ENCODE peak calls at places on chromosomes 12 and 14, in nine cellular contexts. Y is K562, S is ovary, G is stomach, Z is tibial nerve, J is HepG2, Q is A549, D is sigmoid colon, L is SK-N-SH. N is an unnamed sample.

GRCh38 chr12:71710276-71711125 is 24.6 kb downstream of the TMEM19 start:
- DNase-seq in J (peak), Y (peak), G (no peak), Q (peak), S (no peak), Z (no peak), L (no peak), D (no peak), N (no peak)

GRCh38 chr14:74531467-74531866 is 37.9 kb downstream of the ISCA2 start:
- DNase-seq in Q (peak), L (peak), G (peak), S (no peak), Z (no peak), D (no peak), Y (peak), J (peak), N (peak)

GRCh38 chr14:93520053-93520607 is 89.4 kb downstream of the UNC79 start:
- DNase-seq in S (no peak), D (no peak), L (no peak), Z (no peak), Q (no peak), G (no peak), J (no peak), Y (no peak), N (no peak)

GRCh38 chr12:1782215-1782614 is 38.1 kb upstream of the LRTM2 start:
- DNase-seq in J (no peak), Z (no peak), Q (no peak), L (no peak), S (no peak), D (no peak), G (no peak), Y (no peak), N (no peak)

GRCh38 chr12:93813972-93814821 is 137.0 kb downstream of the CRADD start:
- DNase-seq in J (peak), S (peak), Q (no peak), G (peak), L (no peak), Y (peak), Z (peak), D (peak), N (peak)

GRCh38 chr12:67698711-67699603 is 50.4 kb downstream of the DYRK2 start:
- DNase-seq in J (no peak), G (no peak), S (no peak), Y (no peak), Q (no peak), Z (no peak), D (no peak), L (no peak), N (no peak)

GRCh38 chr14:64510825-64511679 is 6.5 kb downstream of the ZBTB1 start:
- DNase-seq in L (peak), Q (peak), Z (peak), Y (peak), G (peak), D (peak), J (peak), S (peak), N (peak)

GRCh38 chr12:115437061-115437567 is 753.1 kb upstream of the TBX3 start:
- DNase-seq in D (no peak), J (peak), L (no peak), Z (no peak), S (no peak), Q (no peak), Y (no peak), G (no peak), N (no peak)

GRCh38 chr14:23406244-23406643 is 1.8 kb downstream of the MYH6 start:
- DNase-seq in J (no peak), Q (no peak), G (no peak), Z (no peak), D (no peak), Y (no peak), L (no peak), S (no peak), N (no peak)

GRCh38 chr12:6866920-6867406 is 368 bp upstream of the TPI1 start:
- DNase-seq in D (no peak), L (no peak), Z (no peak), S (no peak), J (no peak), G (peak), Y (no peak), Q (no peak), N (no peak)

GRCh38 chr12:96258451-96258933 is 64.3 kb downstream of the ELK3 start:
- DNase-seq in J (no peak), L (no peak), Q (no peak), G (no peak), Y (no peak), D (no peak), Z (no peak), S (peak), N (no peak)

GRCh38 chr14:65015391-65015790 is 28.7 kb downstream of the FNTB start:
- DNase-seq in D (no peak), G (no peak), S (no peak), J (no peak), Y (no peak), L (no peak), Q (no peak), Z (no peak), N (no peak)

GRCh38 chr14:88937706-88938105 is 113.3 kb downstream of the TTC8 start:
- DNase-seq in G (no peak), Y (no peak), D (no peak), S (no peak), L (no peak), J (no peak), Z (no peak), Q (no peak), N (no peak)

GRCh38 chr12:11836282-11836963 is 186.9 kb downstream of the ETV6 start:
- DNase-seq in Y (no peak), J (no peak), D (no peak), L (no peak), Z (no peak), S (no peak), Q (no peak), G (peak), N (peak)

GRCh38 chr14:22824711-22825359 is 4.9 kb upstream of the MRPL52 start:
- DNase-seq in D (peak), Q (peak), G (no peak), J (peak), Y (peak), Z (no peak), L (no peak), S (peak), N (no peak)

GRCh38 chr14:89378119-89378518 is 38.9 kb downstream of the FOXN3 start:
- DNase-seq in G (no peak), S (no peak), D (no peak), Z (no peak), L (no peak), J (no peak), Y (no peak), Q (peak), N (no peak)

GRCh38 chr12:87413784-87414183 is 615.4 kb downstream of the C12orf50 start:
- DNase-seq in L (peak), J (no peak), D (no peak), S (no peak), Q (no peak), G (no peak), Z (no peak), Y (no peak), N (no peak)

GRCh38 chr12:28650906-28651305 is 460.6 kb downstream of the CCDC91 start:
- DNase-seq in Z (no peak), G (no peak), Y (no peak), S (no peak), D (no peak), Q (no peak), J (no peak), L (no peak), N (no peak)

GRCh38 chr12:113063396-113064350 is 7.1 kb downstream of the DTX1 start:
- DNase-seq in S (no peak), G (no peak), D (no peak), Y (no peak), Q (no peak), J (no peak), Z (no peak), L (peak), N (no peak)

GRCh38 chr12:49874142-49874897 is 29.4 kb downstream of the FAIM2 start:
- DNase-seq in D (no peak), Z (no peak), Q (no peak), S (no peak), J (no peak), Y (no peak), L (no peak), G (no peak), N (no peak)

GRCh38 chr12:60123443-60124000 is 527.7 kb downstream of the SLC16A7 start:
- DNase-seq in J (no peak), G (no peak), Y (no peak), Q (no peak), Z (no peak), L (no peak), S (no peak), D (no peak), N (no peak)

GRCh38 chr12:87953257-87953860 is 75.8 kb downstream of the C12orf50 start:
- DNase-seq in Q (peak), J (peak), L (peak), Y (peak), Z (no peak), G (no peak), D (no peak), S (no peak), N (no peak)

GRCh38 chr14:86022031-86022629 is 492.2 kb downstream of the FLRT2 start:
- DNase-seq in G (no peak), S (no peak), Z (no peak), Y (no peak), J (no peak), Q (no peak), D (no peak), L (no peak), N (no peak)

GRCh38 chr12:122891661-122892525 is 4.0 kb downstream of the VPS37B start:
- DNase-seq in Y (peak), Q (no peak), G (no peak), L (no peak), D (no peak), S (no peak), J (no peak), Z (no peak), N (no peak)

GRCh38 chr14:55128386-55129085 is 516 bp upstream of the LGALS3 start:
- DNase-seq in L (no peak), Y (no peak), Q (no peak), J (no peak), Z (no peak), D (no peak), G (no peak), S (no peak), N (no peak)

GRCh38 chr14:55131782-55132181 is 2.7 kb downstream of the LGALS3 start:
- DNase-seq in Y (no peak), S (peak), Q (no peak), L (no peak), J (no peak), Z (no peak), G (no peak), D (no peak), N (peak)

GRCh38 chr14:55129086-55129427 is at the start of gene LGALS3:
- DNase-seq in Y (peak), Q (peak), S (peak), G (peak), Z (peak), D (peak), L (peak), J (no peak), N (peak)

GRCh38 chr14:55129428-55130193 is 559 bp downstream of the LGALS3 start:
- DNase-seq in Z (peak), G (peak), J (peak), D (peak), Y (no peak), S (peak), Q (peak), L (peak), N (peak)

DNA sequence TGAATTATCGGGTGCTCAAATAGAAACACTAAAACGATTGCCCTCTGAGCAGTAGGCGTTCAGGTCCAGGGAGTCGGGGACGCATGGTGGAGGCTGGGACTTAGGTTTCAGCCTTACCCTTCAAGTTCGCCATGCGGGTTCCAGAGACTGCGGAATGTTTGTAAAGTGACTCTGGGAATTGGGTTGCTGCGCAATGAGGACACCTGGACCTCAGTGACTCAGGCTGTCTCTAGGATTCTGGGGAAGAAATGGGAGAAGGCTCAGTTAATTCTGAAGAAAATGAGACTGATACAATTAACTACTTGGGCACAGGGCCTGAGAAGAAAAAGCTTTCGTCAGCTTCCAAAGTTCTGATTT is 1.1 kb downstream of the LGALS3 start:
- DNase-seq in Z (no peak), G (peak), Q (peak), Y (no peak), L (no peak), D (no peak), S (no peak), J (peak), N (no peak)
- TF ChIP-seq EP300 in Z (no peak), G (no peak), Q (no peak), Y (no peak), L (no peak), D (no peak), S (no peak), J (no peak), N (no peak)

DNA sequence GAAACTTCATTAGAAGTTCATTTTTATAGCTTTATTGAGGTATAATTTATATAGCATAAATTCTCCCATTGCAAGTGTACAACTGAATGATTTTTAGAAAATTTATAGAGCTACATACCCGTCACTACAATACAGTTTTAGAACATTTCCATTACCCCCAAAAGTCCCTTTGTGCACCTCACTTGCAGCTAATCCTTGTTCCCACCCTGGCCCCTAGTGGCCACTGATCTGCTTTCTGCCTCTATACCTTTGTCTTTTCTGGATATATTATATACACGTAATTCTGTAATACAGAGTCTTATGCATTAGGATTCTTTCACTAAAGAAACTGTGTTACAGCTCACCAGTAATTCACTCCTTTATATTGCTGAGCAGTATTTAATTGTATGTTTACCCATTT is 145.1 kb upstream of the DIO2 start:
- DNase-seq in Z (no peak), S (no peak), L (peak), Y (no peak), D (no peak), J (peak), G (no peak), Q (no peak), N (no peak)
- TF ChIP-seq EP300 in Z (no peak), S (no peak), L (no peak), Y (no peak), D (no peak), J (no peak), G (no peak), Q (no peak), N (no peak)

GRCh38 chr14:104928391-104929133 is 3.9 kb downstream of the PLD4 start:
- DNase-seq in Z (no peak), Q (no peak), D (no peak), L (no peak), Y (no peak), S (no peak), G (no peak), J (no peak), N (no peak)
- TF ChIP-seq EP300 in Z (no peak), Q (no peak), D (no peak), L (no peak), Y (no peak), S (no peak), G (no peak), J (no peak), N (no peak)

DNA sequence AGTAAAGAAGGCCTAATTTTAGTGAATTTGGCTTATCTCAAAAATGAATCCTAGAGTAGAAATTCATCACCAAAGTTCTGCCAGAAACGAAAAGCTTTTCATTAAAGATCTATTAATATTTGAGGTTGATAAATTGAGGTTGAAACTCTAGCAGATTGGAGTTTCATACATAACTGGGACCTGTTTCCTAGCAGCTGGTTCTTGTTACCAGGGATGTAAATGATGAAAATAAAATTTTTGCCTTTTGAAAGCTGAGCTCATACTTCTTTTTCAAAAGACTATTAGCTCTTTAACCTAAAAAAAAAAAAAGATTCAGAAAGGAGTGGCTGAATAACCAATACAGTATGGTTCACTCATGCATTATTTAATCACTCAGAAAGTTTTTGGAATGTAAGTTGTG is 98.3 kb downstream of the PTGER2 start:
- DNase-seq in Q (no peak), G (no peak), J (no peak), Z (no peak), Y (no peak), D (no peak), L (no peak), S (no peak), N (no peak)
- TF ChIP-seq EP300 in Q (no peak), G (no peak), J (no peak), Z (no peak), Y (no peak), D (no peak), L (no peak), S (no peak), N (no peak)